ENCODE peak calls at places on chromosome 2, in six cellular contexts. H is K562, M is H1, G is GM12891, B is GM12878, F is HepG2. Y is an unnamed sample.

GRCh38 chr2:163247151-163247872 is 408.7 kb upstream of the KCNH7 start:
- DNase-seq in M (no peak), F (no peak), H (no peak), B (no peak), G (no peak), Y (no peak)

GRCh38 chr2:99763764-99764163 is 273.9 kb upstream of the REV1 start:
- DNase-seq in B (no peak), M (no peak), F (no peak), G (no peak), H (no peak), Y (no peak)

GRCh38 chr2:162333968-162334367 is 10.0 kb upstream of the GCA start:
- DNase-seq in B (no peak), M (no peak), F (peak), G (no peak), H (no peak), Y (no peak)

GRCh38 chr2:60818272-60818671 is 62.2 kb downstream of the PAPOLG start:
- DNase-seq in M (no peak), H (no peak), G (no peak), F (peak), B (no peak), Y (no peak)

GRCh38 chr2:205024822-205025518 is 479.7 kb downstream of the PARD3B start:
- DNase-seq in G (no peak), B (no peak), F (peak), H (peak), M (no peak), Y (no peak)

GRCh38 chr2:241764272-241765241 is 12.1 kb upstream of the GAL3ST2 start:
- DNase-seq in F (no peak), H (no peak), G (no peak), M (no peak), B (no peak), Y (peak)

GRCh38 chr2:85266424-85267041 is 61.3 kb downstream of the TGOLN2 start:
- DNase-seq in F (peak), B (no peak), H (peak), M (no peak), G (peak), Y (peak)

GRCh38 chr2:239938651-239939486 is 86.3 kb downstream of the NDUFA10 start:
- DNase-seq in F (no peak), H (no peak), M (no peak), G (no peak), B (no peak), Y (no peak)

GRCh38 chr2:159172403-159172802 is 114.1 kb downstream of the WDSUB1 start:
- DNase-seq in G (no peak), F (no peak), M (no peak), H (no peak), B (no peak), Y (no peak)

GRCh38 chr2:26726229-26726628 is 33.7 kb downstream of the KCNK3 start:
- DNase-seq in M (no peak), F (no peak), H (no peak), B (no peak), G (no peak), Y (no peak)

GRCh38 chr2:127609818-127610217 is 36.1 kb upstream of the GPR17 start:
- DNase-seq in B (no peak), H (no peak), G (no peak), M (no peak), F (no peak), Y (no peak)

GRCh38 chr2:60834270-60834717 is 47.1 kb upstream of the REL start:
- DNase-seq in B (peak), H (no peak), G (no peak), M (no peak), F (no peak), Y (no peak)

GRCh38 chr2:231104115-231104713 is 20.6 kb downstream of the HTR2B start:
- DNase-seq in G (no peak), M (no peak), F (peak), B (peak), H (peak), Y (no peak)

GRCh38 chr2:69797836-69798465 is 31.5 kb upstream of the GMCL1 start:
- DNase-seq in H (no peak), G (no peak), B (no peak), F (no peak), M (no peak), Y (no peak)

GRCh38 chr2:215293879-215294278 is 18.0 kb upstream of the ATIC start:
- DNase-seq in B (no peak), G (no peak), H (no peak), F (peak), M (no peak), Y (no peak)

GRCh38 chr2:169838743-169839489 is 11.7 kb downstream of the UBR3 start:
- DNase-seq in M (no peak), B (no peak), H (no peak), F (no peak), G (no peak), Y (no peak)

GRCh38 chr2:179936654-179937053 is 70.4 kb downstream of the CWC22 start:
- DNase-seq in M (peak), G (no peak), B (no peak), H (peak), F (peak), Y (no peak)

GRCh38 chr2:56898986-56899385 is 715.2 kb downstream of the CCDC85A start:
- DNase-seq in F (no peak), H (no peak), B (no peak), M (no peak), G (no peak), Y (no peak)

GRCh38 chr2:174025271-174026121 is 60.3 kb upstream of the SP3 start:
- DNase-seq in B (no peak), M (no peak), F (peak), G (no peak), H (no peak), Y (no peak)

GRCh38 chr2:239832995-239833727 is 192.0 kb downstream of the NDUFA10 start:
- DNase-seq in M (no peak), G (no peak), B (no peak), H (no peak), F (no peak), Y (no peak)

GRCh38 chr2:71882949-71883472 is 264.7 kb downstream of the CYP26B1 start:
- DNase-seq in F (peak), H (peak), B (no peak), M (no peak), G (no peak), Y (no peak)

GRCh38 chr2:232362174-232362913 is 16.2 kb upstream of the ALPP start:
- DNase-seq in F (no peak), H (no peak), B (no peak), M (no peak), G (no peak), Y (no peak)

GRCh38 chr2:58032016-58032750 is 14.4 kb upstream of the VRK2 start:
- DNase-seq in B (no peak), H (no peak), G (no peak), M (no peak), F (no peak), Y (no peak)

GRCh38 chr2:165110394-165110793 is 93.5 kb downstream of the SCN3A start:
- DNase-seq in M (no peak), F (peak), B (no peak), H (no peak), G (no peak), Y (no peak)

GRCh38 chr2:165109915-165110314 is 93.9 kb downstream of the SCN3A start:
- DNase-seq in H (no peak), B (no peak), M (no peak), F (peak), G (no peak), Y (no peak)

GRCh38 chr2:165105911-165106310 is 97.9 kb downstream of the SCN3A start:
- DNase-seq in M (no peak), B (no peak), G (no peak), F (no peak), H (no peak), Y (no peak)
- TF ChIP-seq TAF1 in M (no peak), B (no peak), G (no peak), F (no peak), H (no peak), Y (no peak)

DNA sequence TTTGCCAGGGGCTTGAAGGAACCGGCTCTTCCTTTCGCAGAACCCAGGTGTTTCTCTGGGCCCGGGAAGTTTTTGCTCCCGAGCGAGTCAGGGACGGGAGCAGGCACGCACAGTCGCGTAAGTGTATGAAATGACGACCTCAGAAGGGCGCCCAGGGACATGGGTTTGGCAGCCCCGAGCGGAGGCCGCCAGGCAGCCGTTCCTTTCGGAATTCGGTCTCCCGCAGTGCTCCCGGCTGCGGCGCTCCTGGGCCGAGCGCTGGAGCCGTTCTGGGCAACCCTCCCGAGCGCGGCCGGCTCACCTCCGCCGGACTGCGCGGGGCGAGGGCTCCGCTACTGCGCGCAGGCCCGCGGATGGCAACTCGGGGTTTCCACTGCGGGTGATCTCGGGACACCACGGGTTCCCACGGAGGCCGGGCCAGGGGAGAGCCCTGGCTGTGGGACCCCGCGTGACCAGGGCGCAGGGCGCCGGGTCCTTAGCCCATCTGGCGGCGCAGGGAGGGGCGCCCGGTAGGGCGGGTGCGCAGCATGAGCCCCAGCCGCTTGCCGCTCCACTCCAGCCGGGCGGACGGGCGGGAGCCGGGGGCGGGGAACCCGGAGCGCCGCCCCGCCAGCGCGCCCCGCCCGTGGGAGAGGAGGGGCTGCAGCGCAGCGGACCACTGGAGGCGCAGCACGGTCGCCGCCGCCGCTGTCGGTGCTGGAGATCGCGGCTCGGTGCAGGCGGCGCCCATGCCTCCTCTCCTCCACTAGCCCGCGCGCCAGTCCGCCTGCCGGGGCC is at the start of gene OSBPL6:
- DNase-seq in H (peak), B (no peak), M (no peak), F (peak), G (peak), Y (peak)
- TF ChIP-seq POLR2A in H (peak), B (peak), M (peak), F (no peak), G (no peak), Y (no peak)

GRCh38 chr2:129004940-129005490 is 686.3 kb upstream of the HS6ST1 start:
- DNase-seq in M (no peak), G (no peak), B (no peak), H (no peak), F (no peak), Y (no peak)
- TF ChIP-seq TAF1 in M (no peak), G (no peak), B (no peak), H (no peak), F (no peak), Y (no peak)

GRCh38 chr2:68157402-68158133 is at the start of gene PNO1:
- DNase-seq in H (peak), G (peak), B (peak), M (peak), F (peak), Y (peak)
- TF ChIP-seq POLR2A in H (peak), G (no peak), B (peak), M (peak), F (peak), Y (peak)